ENCODE peak calls at places on chromosomes 2 and 18, in nine cellular contexts. Y is cardiac muscle cell, C is psoas muscle, K is breast epithelium, Z is tibial artery, V is hepatocyte, P is ovary, G is lung, X is endodermal cell. J is an unnamed sample. For H3K4me1, the result is how much of the 10 kb centered on the place peaks cover.

GRCh38 chr2:68043719-68044498 is 18.9 kb downstream of the C1D start:
- DNase-seq in Y (no peak), C (no peak), K (no peak), Z (no peak), V (no peak), P (no peak), G (no peak), X (no peak), J (no peak)

GRCh38 chr2:68251187-68251854 is 1.0 kb downstream of the PPP3R1 start:
- DNase-seq in Y (peak), C (peak), K (peak), Z (peak), V (peak), P (peak), G (peak), X (peak), J (peak)

GRCh38 chr18:80238651-80239260 is 8.6 kb downstream of the PARD6G start:
- DNase-seq in Y (no peak), C (no peak), K (no peak), Z (no peak), V (no peak), P (no peak), G (peak), X (peak), J (no peak)

GRCh38 chr2:84817239-84817655 is 63.6 kb downstream of the TRABD2A start:
- DNase-seq in Y (no peak), C (no peak), K (no peak), Z (no peak), V (no peak), P (no peak), G (no peak), X (no peak), J (no peak)

GRCh38 chr2:42675815-42676214 is 88.1 kb downstream of the OXER1 start:
- DNase-seq in Y (no peak), C (no peak), K (no peak), Z (no peak), V (no peak), P (no peak), G (no peak), X (no peak), J (no peak)

GRCh38 chr18:3261393-3262233 is at the start of gene MYL12B:
- DNase-seq in Y (peak), C (peak), K (peak), Z (peak), V (peak), P (peak), G (peak), X (peak), J (peak)

GRCh38 chr2:196712867-196713266 is 73.4 kb downstream of the CCDC150 start:
- DNase-seq in Y (no peak), C (no peak), K (no peak), Z (no peak), V (no peak), P (no peak), G (no peak), X (no peak), J (no peak)

GRCh38 chr2:133459590-133459989 is 108.7 kb downstream of the NCKAP5 start:
- DNase-seq in Y (no peak), C (no peak), K (no peak), Z (no peak), V (no peak), P (no peak), G (no peak), X (no peak), J (no peak)

GRCh38 chr2:178521304-178522150 is 41.3 kb downstream of the PLEKHA3 start:
- DNase-seq in Y (no peak), C (no peak), K (no peak), Z (no peak), V (no peak), P (no peak), G (no peak), X (no peak), J (no peak)

GRCh38 chr2:46351388-46352141 is 54.4 kb downstream of the EPAS1 start:
- DNase-seq in Y (no peak), C (no peak), K (no peak), Z (no peak), V (no peak), P (no peak), G (no peak), X (peak), J (peak)

GRCh38 chr18:63157293-63158011 is 162.1 kb downstream of the BCL2 start:
- DNase-seq in Y (no peak), C (no peak), K (no peak), Z (no peak), V (no peak), P (no peak), G (no peak), X (no peak), J (no peak)

GRCh38 chr18:63160172-63160995 is 159.2 kb downstream of the BCL2 start:
- DNase-seq in Y (no peak), C (no peak), K (no peak), Z (no peak), V (no peak), P (no peak), G (no peak), X (no peak), J (no peak)

GRCh38 chr18:63158012-63158631 is 161.4 kb downstream of the BCL2 start:
- DNase-seq in Y (no peak), C (no peak), K (no peak), Z (no peak), V (no peak), P (no peak), G (no peak), X (no peak), J (no peak)

GRCh38 chr18:63159590-63159989 is 160.0 kb downstream of the BCL2 start:
- DNase-seq in Y (no peak), C (no peak), K (no peak), Z (no peak), V (no peak), P (no peak), G (no peak), X (no peak), J (no peak)

DNA sequence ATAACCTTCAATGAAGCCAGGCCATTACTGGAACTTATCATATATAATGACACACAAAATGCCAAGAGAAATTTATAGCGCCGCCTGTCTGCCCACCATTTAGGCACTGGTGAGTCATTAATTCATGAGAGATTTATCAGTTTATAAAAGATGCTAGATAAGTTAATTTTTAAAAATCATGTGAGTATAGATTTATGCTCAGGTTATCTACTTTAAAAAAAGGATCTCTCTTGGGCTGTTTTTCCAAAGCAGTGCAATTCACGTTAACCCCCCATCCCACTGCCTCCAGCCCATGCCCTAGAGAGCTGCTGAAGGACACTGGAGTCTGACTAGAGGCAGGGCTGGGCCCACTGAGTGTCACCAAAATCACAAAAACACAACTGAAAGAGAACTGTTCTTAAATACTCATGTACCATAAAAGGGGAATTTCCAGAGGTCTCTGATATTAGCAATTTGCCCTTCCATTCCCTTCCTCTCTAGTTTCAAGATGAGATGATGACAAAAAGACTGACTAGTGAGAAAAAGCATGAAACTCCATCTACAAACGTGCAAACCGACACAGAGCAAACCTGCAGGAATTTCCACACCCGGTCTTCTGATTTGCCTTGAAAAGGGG is 160.8 kb downstream of the BCL2 start:
- DNase-seq in Y (no peak), C (no peak), K (no peak), Z (no peak), V (no peak), P (no peak), G (no peak), X (no peak), J (no peak)
- TF ChIP-seq CTCF in Y (no peak), C (no peak), K (no peak), Z (no peak), V (no peak), P (no peak), G (no peak), X (no peak), J (no peak)

DNA sequence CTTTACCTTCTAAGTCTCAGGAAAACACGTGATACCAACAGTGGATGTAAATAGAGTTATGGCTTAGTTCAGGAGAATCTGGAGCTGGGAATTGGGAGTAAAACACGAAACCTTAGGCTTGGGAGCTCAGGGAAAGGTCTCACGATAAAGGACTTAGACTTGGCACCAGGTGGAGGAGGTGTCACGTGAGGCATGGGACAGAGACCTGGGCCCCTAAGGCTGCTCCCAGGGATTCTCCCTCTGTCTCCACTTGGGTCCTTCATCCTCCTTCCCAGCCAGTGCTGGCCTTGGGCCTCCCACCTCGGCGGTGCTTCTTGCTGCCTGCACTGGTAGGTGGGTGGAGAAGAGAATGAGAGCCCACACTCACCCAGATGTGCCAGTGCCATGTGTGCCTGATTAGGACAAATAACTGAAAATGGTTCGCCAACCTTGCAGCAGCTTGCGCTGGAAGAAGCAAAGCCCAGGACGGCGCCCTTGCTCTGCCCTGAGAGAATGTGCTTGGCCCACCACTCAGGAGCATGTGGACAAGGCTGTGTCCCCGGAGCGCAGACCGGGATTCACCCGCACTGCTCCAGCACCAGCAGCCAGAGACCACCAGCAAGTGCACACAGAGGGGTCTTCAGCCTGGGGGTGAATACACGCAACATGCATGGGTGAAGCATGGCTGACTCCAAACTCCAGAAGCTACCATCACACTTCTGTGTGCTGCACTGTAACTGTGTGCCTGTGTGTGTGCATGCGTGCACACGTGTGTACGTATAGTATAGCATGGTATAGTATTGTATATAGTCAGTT is 48.1 kb downstream of the PSMG2 start:
- DNase-seq in Y (no peak), C (no peak), K (no peak), Z (no peak), V (no peak), P (no peak), G (no peak), X (no peak), J (no peak)
- H3K4me1 ChIP-seq in Y (under half), C (under half), K (under half), Z (under half), V (under half), P (under half), G (under half), X (under half), J (under half)

GRCh38 chr2:72945450-72946019 is 28.2 kb downstream of the EMX1 start:
- DNase-seq in Y (no peak), C (no peak), K (no peak), Z (no peak), V (no peak), P (no peak), G (no peak), X (no peak), J (no peak)
- TF ChIP-seq CTCF in Y (no peak), C (no peak), K (no peak), Z (no peak), V (no peak), P (no peak), G (no peak), X (no peak), J (no peak)

DNA sequence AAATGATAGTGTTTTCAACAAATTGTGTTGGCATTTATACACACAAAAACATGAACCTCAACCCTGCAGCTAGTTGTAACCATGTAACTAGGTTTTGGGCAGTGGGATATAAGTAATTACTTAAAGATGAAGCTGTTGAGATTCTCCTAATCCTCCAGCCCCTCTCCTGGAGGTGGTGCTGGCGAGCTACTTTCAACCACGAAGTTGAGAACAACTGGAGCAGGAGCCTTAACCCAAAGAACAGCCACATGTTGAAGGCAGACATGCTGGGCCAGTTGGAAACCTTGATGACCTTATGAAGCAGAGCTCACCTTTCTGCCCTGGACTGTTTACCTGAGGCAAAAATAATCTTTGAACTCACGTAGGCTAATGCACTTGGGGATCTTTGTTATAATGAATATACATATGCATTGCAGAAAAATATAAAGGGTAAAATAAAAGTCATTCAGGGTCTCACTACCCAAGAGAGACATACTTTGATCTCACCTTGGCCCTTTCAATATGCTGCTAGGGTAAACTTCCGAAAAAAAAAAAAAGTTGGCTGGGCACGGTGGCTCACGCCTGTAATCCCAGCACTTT is 89.6 kb upstream of the NPAS2 start:
- DNase-seq in Y (peak), C (peak), K (peak), Z (peak), V (peak), P (no peak), G (peak), X (peak), J (peak)
- H3K4me1 ChIP-seq in Y (under half), C (under half), K (under half), Z (under half), V (under half), P (under half), G (under half), X (under half), J (under half)

GRCh38 chr2:104945866-104946265 is 92.0 kb downstream of the POU3F3 start:
- DNase-seq in Y (no peak), C (no peak), K (no peak), Z (no peak), V (no peak), P (no peak), G (no peak), X (no peak), J (no peak)

GRCh38 chr2:104939570-104940235 is 85.8 kb downstream of the POU3F3 start:
- DNase-seq in Y (no peak), C (no peak), K (no peak), Z (no peak), V (no peak), P (no peak), G (no peak), X (no peak), J (no peak)

GRCh38 chr2:104945211-104945610 is 91.3 kb downstream of the POU3F3 start:
- DNase-seq in Y (no peak), C (no peak), K (no peak), Z (no peak), V (no peak), P (no peak), G (no peak), X (no peak), J (no peak)

GRCh38 chr2:104944495-104944894 is 90.6 kb downstream of the POU3F3 start:
- DNase-seq in Y (peak), C (no peak), K (no peak), Z (no peak), V (peak), P (no peak), G (no peak), X (peak), J (no peak)
- TF ChIP-seq CTCF in Y (no peak), C (no peak), K (no peak), Z (no peak), V (peak), P (no peak), G (no peak), X (peak), J (peak)

GRCh38 chr18:76451475-76452331 is 43.3 kb downstream of the ZNF516 start:
- DNase-seq in Y (no peak), C (no peak), K (peak), Z (no peak), V (no peak), P (peak), G (no peak), X (peak), J (no peak)
- H3K4me1 ChIP-seq in Y (half or more), C (half or more), K (under half), Z (under half), V (half or more), P (under half), G (under half), X (under half), J (half or more)

DNA sequence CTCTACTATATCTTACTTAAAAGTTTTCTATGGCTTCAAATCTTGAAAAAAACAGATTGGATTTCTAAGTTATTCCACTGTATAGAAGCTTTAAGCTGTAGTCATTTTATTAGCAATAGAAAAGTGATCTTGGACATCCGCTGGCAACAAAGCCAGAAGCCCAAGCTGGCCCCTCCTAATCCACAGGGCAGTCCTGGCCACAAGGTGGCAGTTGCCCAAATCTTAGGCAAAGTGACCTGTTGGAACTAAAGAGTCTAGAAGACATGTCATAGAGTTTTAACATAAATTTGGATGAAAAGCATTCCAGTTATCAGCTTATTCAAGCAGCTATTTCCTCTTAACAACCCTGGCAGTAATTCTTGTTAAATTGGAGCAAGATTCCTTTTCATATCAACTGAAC is 80.8 kb downstream of the SP3 start:
- DNase-seq in Y (peak), C (peak), K (no peak), Z (peak), V (peak), P (peak), G (peak), X (peak), J (peak)
- TF ChIP-seq CTCF in Y (peak), C (peak), K (peak), Z (peak), V (peak), P (no peak), G (peak), X (peak), J (peak)

GRCh38 chr2:231604685-231605606 is 12.3 kb downstream of the TEX44 start:
- DNase-seq in Y (peak), C (peak), K (peak), Z (peak), V (peak), P (peak), G (peak), X (peak), J (peak)
- H3K4me1 ChIP-seq in Y (under half), C (under half), K (under half), Z (under half), V (under half), P (under half), G (under half), X (under half), J (half or more)